ENCODE peak calls at places on chromosomes 2 and 18, in seven cellular contexts. One of them, this sample, is unnamed.

GRCh38 chr18:32442575-32442974 is 28.1 kb downstream of the GAREM1 start:
- DNase-seq in heart left ventricle: no peak
- DNase-seq in stimulated activated naive B cell treated with anti-CD40 and anti-IgM and Interleukin-4, amounts not matched to agents 10 μg/mL and 1 μg/mL and 100 μg/mL, for 72 hours: no peak
- DNase-seq in NCI-H774: no peak
- DNase-seq in CD8-positive, alpha-beta memory T cell: no peak
- DNase-seq in GM20000: no peak
- DNase-seq in A549: no peak
- DNase-seq in this sample: no peak

GRCh38 chr2:1769703-1770422 is 25.5 kb upstream of the PXDN start:
- DNase-seq in heart left ventricle: peak; percentile 37
- DNase-seq in stimulated activated naive B cell treated with anti-CD40 and anti-IgM and Interleukin-4, amounts not matched to agents 10 μg/mL and 1 μg/mL and 100 μg/mL, for 72 hours: peak; percentile 26
- DNase-seq in A549: peak; percentile 87
- DNase-seq in NCI-H774: peak; percentile 55
- DNase-seq in CD8-positive, alpha-beta memory T cell: peak; percentile 7
- DNase-seq in GM20000: peak; percentile 83
- DNase-seq in this sample: no peak

GRCh38 chr2:31533036-31533435 is 47.7 kb downstream of the SRD5A2 start:
- DNase-seq in NCI-H774: no peak
- DNase-seq in A549: no peak
- DNase-seq in stimulated activated naive B cell treated with anti-CD40 and anti-IgM and Interleukin-4, amounts not matched to agents 10 μg/mL and 1 μg/mL and 100 μg/mL, for 72 hours: no peak
- DNase-seq in CD8-positive, alpha-beta memory T cell: no peak
- DNase-seq in heart left ventricle: no peak
- DNase-seq in GM20000: no peak
- DNase-seq in this sample: no peak

GRCh38 chr2:165572155-165572554 is 102.7 kb downstream of the CSRNP3 start:
- DNase-seq in stimulated activated naive B cell treated with anti-CD40 and anti-IgM and Interleukin-4, amounts not matched to agents 10 μg/mL and 1 μg/mL and 100 μg/mL, for 72 hours: no peak
- DNase-seq in GM20000: no peak
- DNase-seq in A549: no peak
- DNase-seq in NCI-H774: peak; percentile 77
- DNase-seq in heart left ventricle: no peak
- DNase-seq in CD8-positive, alpha-beta memory T cell: no peak
- DNase-seq in this sample: no peak

GRCh38 chr2:77567723-77568122 is 45.5 kb upstream of the LRRTM4 start:
- DNase-seq in NCI-H774: no peak
- DNase-seq in A549: no peak
- DNase-seq in CD8-positive, alpha-beta memory T cell: no peak
- DNase-seq in heart left ventricle: no peak
- DNase-seq in GM20000: no peak
- DNase-seq in stimulated activated naive B cell treated with anti-CD40 and anti-IgM and Interleukin-4, amounts not matched to agents 10 μg/mL and 1 μg/mL and 100 μg/mL, for 72 hours: no peak
- DNase-seq in this sample: no peak

GRCh38 chr2:203706403-203706802 is at the start of gene CD28:
- DNase-seq in NCI-H774: no peak
- DNase-seq in CD8-positive, alpha-beta memory T cell: peak; percentile 83
- DNase-seq in stimulated activated naive B cell treated with anti-CD40 and anti-IgM and Interleukin-4, amounts not matched to agents 10 μg/mL and 1 μg/mL and 100 μg/mL, for 72 hours: peak; percentile 75
- DNase-seq in GM20000: peak; percentile 78
- DNase-seq in A549: no peak
- DNase-seq in heart left ventricle: peak; percentile 44
- DNase-seq in this sample: peak; percentile 95

GRCh38 chr2:162057426-162057825 is 16.6 kb downstream of the DPP4 start:
- DNase-seq in CD8-positive, alpha-beta memory T cell: no peak
- DNase-seq in stimulated activated naive B cell treated with anti-CD40 and anti-IgM and Interleukin-4, amounts not matched to agents 10 μg/mL and 1 μg/mL and 100 μg/mL, for 72 hours: no peak
- DNase-seq in A549: no peak
- DNase-seq in GM20000: no peak
- DNase-seq in NCI-H774: no peak
- DNase-seq in heart left ventricle: no peak
- DNase-seq in this sample: peak; percentile 27

GRCh38 chr2:109261906-109262631 is 133.1 kb downstream of the SH3RF3 start:
- DNase-seq in A549: no peak
- DNase-seq in GM20000: no peak
- DNase-seq in NCI-H774: no peak
- DNase-seq in heart left ventricle: no peak
- DNase-seq in stimulated activated naive B cell treated with anti-CD40 and anti-IgM and Interleukin-4, amounts not matched to agents 10 μg/mL and 1 μg/mL and 100 μg/mL, for 72 hours: no peak
- DNase-seq in CD8-positive, alpha-beta memory T cell: no peak
- DNase-seq in this sample: no peak

GRCh38 chr2:228689049-228689448 is 507.6 kb upstream of the SPHKAP start:
- DNase-seq in heart left ventricle: no peak
- DNase-seq in NCI-H774: no peak
- DNase-seq in stimulated activated naive B cell treated with anti-CD40 and anti-IgM and Interleukin-4, amounts not matched to agents 10 μg/mL and 1 μg/mL and 100 μg/mL, for 72 hours: no peak
- DNase-seq in A549: no peak
- DNase-seq in GM20000: no peak
- DNase-seq in CD8-positive, alpha-beta memory T cell: no peak
- DNase-seq in this sample: no peak

GRCh38 chr2:75598572-75599155 is 37.9 kb upstream of the EVA1A start:
- DNase-seq in GM20000: no peak
- DNase-seq in stimulated activated naive B cell treated with anti-CD40 and anti-IgM and Interleukin-4, amounts not matched to agents 10 μg/mL and 1 μg/mL and 100 μg/mL, for 72 hours: no peak
- DNase-seq in CD8-positive, alpha-beta memory T cell: no peak
- DNase-seq in NCI-H774: no peak
- DNase-seq in A549: no peak
- DNase-seq in heart left ventricle: no peak
- DNase-seq in this sample: no peak

GRCh38 chr2:121626777-121627524 is 22.3 kb downstream of the CLASP1 start:
- DNase-seq in NCI-H774: no peak
- DNase-seq in heart left ventricle: no peak
- DNase-seq in A549: no peak
- DNase-seq in GM20000: no peak
- DNase-seq in stimulated activated naive B cell treated with anti-CD40 and anti-IgM and Interleukin-4, amounts not matched to agents 10 μg/mL and 1 μg/mL and 100 μg/mL, for 72 hours: no peak
- DNase-seq in CD8-positive, alpha-beta memory T cell: no peak
- DNase-seq in this sample: no peak

GRCh38 chr18:7116832-7117389 is 686 bp downstream of the LAMA1 start:
- DNase-seq in stimulated activated naive B cell treated with anti-CD40 and anti-IgM and Interleukin-4, amounts not matched to agents 10 μg/mL and 1 μg/mL and 100 μg/mL, for 72 hours: no peak
- DNase-seq in GM20000: no peak
- DNase-seq in NCI-H774: no peak
- DNase-seq in CD8-positive, alpha-beta memory T cell: no peak
- DNase-seq in A549: no peak
- DNase-seq in heart left ventricle: no peak
- DNase-seq in this sample: no peak

GRCh38 chr2:60104514-60105501 is 448.6 kb downstream of the BCL11A start:
- DNase-seq in NCI-H774: no peak
- DNase-seq in GM20000: no peak
- DNase-seq in CD8-positive, alpha-beta memory T cell: no peak
- DNase-seq in heart left ventricle: no peak
- DNase-seq in A549: no peak
- DNase-seq in stimulated activated naive B cell treated with anti-CD40 and anti-IgM and Interleukin-4, amounts not matched to agents 10 μg/mL and 1 μg/mL and 100 μg/mL, for 72 hours: peak; percentile 19
- DNase-seq in this sample: no peak

GRCh38 chr2:240954436-240955305 is 43.7 kb upstream of the SNED1 start:
- DNase-seq in A549: no peak
- DNase-seq in CD8-positive, alpha-beta memory T cell: no peak
- DNase-seq in heart left ventricle: no peak
- DNase-seq in GM20000: no peak
- DNase-seq in NCI-H774: no peak
- DNase-seq in stimulated activated naive B cell treated with anti-CD40 and anti-IgM and Interleukin-4, amounts not matched to agents 10 μg/mL and 1 μg/mL and 100 μg/mL, for 72 hours: no peak
- DNase-seq in this sample: no peak

GRCh38 chr18:78722959-78723706 is 256.5 kb upstream of the SALL3 start:
- DNase-seq in heart left ventricle: no peak
- DNase-seq in stimulated activated naive B cell treated with anti-CD40 and anti-IgM and Interleukin-4, amounts not matched to agents 10 μg/mL and 1 μg/mL and 100 μg/mL, for 72 hours: no peak
- DNase-seq in CD8-positive, alpha-beta memory T cell: no peak
- DNase-seq in NCI-H774: no peak
- DNase-seq in A549: no peak
- DNase-seq in GM20000: no peak
- DNase-seq in this sample: no peak

GRCh38 chr2:12217206-12217605 is 470.8 kb downstream of the LPIN1 start:
- DNase-seq in GM20000: no peak
- DNase-seq in heart left ventricle: no peak
- DNase-seq in CD8-positive, alpha-beta memory T cell: no peak
- DNase-seq in NCI-H774: no peak
- DNase-seq in stimulated activated naive B cell treated with anti-CD40 and anti-IgM and Interleukin-4, amounts not matched to agents 10 μg/mL and 1 μg/mL and 100 μg/mL, for 72 hours: no peak
- DNase-seq in A549: no peak
- DNase-seq in this sample: no peak

GRCh38 chr2:108594982-108595464 is 60.8 kb downstream of the LIMS1 start:
- DNase-seq in GM20000: no peak
- DNase-seq in A549: no peak
- DNase-seq in stimulated activated naive B cell treated with anti-CD40 and anti-IgM and Interleukin-4, amounts not matched to agents 10 μg/mL and 1 μg/mL and 100 μg/mL, for 72 hours: peak; percentile 51
- DNase-seq in NCI-H774: no peak
- DNase-seq in CD8-positive, alpha-beta memory T cell: no peak
- DNase-seq in heart left ventricle: no peak
- DNase-seq in this sample: no peak

GRCh38 chr2:127576433-127577207 is 41.1 kb downstream of the MYO7B start:
- DNase-seq in GM20000: no peak
- DNase-seq in A549: no peak
- DNase-seq in NCI-H774: no peak
- DNase-seq in CD8-positive, alpha-beta memory T cell: no peak
- DNase-seq in stimulated activated naive B cell treated with anti-CD40 and anti-IgM and Interleukin-4, amounts not matched to agents 10 μg/mL and 1 μg/mL and 100 μg/mL, for 72 hours: no peak
- DNase-seq in heart left ventricle: peak; percentile 77
- DNase-seq in this sample: no peak

GRCh38 chr2:174125151-174125550 is 123.2 kb downstream of the OLA1 start:
- DNase-seq in GM20000: no peak
- DNase-seq in stimulated activated naive B cell treated with anti-CD40 and anti-IgM and Interleukin-4, amounts not matched to agents 10 μg/mL and 1 μg/mL and 100 μg/mL, for 72 hours: no peak
- DNase-seq in NCI-H774: peak; percentile 82
- DNase-seq in heart left ventricle: no peak
- DNase-seq in A549: no peak
- DNase-seq in CD8-positive, alpha-beta memory T cell: no peak
- DNase-seq in this sample: no peak

GRCh38 chr18:2310824-2311349 is 260.4 kb downstream of the METTL4 start:
- DNase-seq in stimulated activated naive B cell treated with anti-CD40 and anti-IgM and Interleukin-4, amounts not matched to agents 10 μg/mL and 1 μg/mL and 100 μg/mL, for 72 hours: no peak
- DNase-seq in NCI-H774: no peak
- DNase-seq in CD8-positive, alpha-beta memory T cell: no peak
- DNase-seq in heart left ventricle: no peak
- DNase-seq in GM20000: no peak
- DNase-seq in A549: no peak
- DNase-seq in this sample: no peak

GRCh38 chr18:9147440-9148238 is 11.1 kb downstream of the ANKRD12 start:
- DNase-seq in GM20000: peak; percentile 40
- DNase-seq in stimulated activated naive B cell treated with anti-CD40 and anti-IgM and Interleukin-4, amounts not matched to agents 10 μg/mL and 1 μg/mL and 100 μg/mL, for 72 hours: no peak
- DNase-seq in CD8-positive, alpha-beta memory T cell: peak; percentile 17
- DNase-seq in NCI-H774: no peak
- DNase-seq in heart left ventricle: peak; percentile 33
- DNase-seq in A549: peak; percentile 41
- DNase-seq in this sample: peak; percentile 59

GRCh38 chr2:147161746-147162145 is 683.1 kb upstream of the ACVR2A start:
- DNase-seq in NCI-H774: no peak
- DNase-seq in heart left ventricle: no peak
- DNase-seq in stimulated activated naive B cell treated with anti-CD40 and anti-IgM and Interleukin-4, amounts not matched to agents 10 μg/mL and 1 μg/mL and 100 μg/mL, for 72 hours: no peak
- DNase-seq in A549: no peak
- DNase-seq in CD8-positive, alpha-beta memory T cell: no peak
- DNase-seq in GM20000: no peak
- DNase-seq in this sample: no peak